ENCODE peak calls at places on chromosome 7, in five cellular contexts. P is retinal pigment epithelial cell, B is trophoblast cell, Y is kidney epithelial cell, Q is fibroblast of lung. V is an unnamed sample.

GRCh38 chr7:129351320-129351719 is 82.9 kb upstream of the STRIP2 start:
- DNase-seq in Y (no peak), Q (peak; percentile 48), B (no peak), P (no peak), V (no peak)

GRCh38 chr7:17680026-17680425 is 260.3 kb downstream of the SNX13 start:
- DNase-seq in B (peak; percentile 77), Y (no peak), P (peak; percentile 49), Q (peak; percentile 95), V (no peak)

GRCh38 chr7:98826400-98826799 is 43.4 kb downstream of the TMEM130 start:
- DNase-seq in Y (no peak), P (no peak), B (no peak), Q (no peak), V (no peak)

GRCh38 chr7:114152314-114152938 is 233.6 kb upstream of the PPP1R3A start:
- DNase-seq in B (no peak), Y (no peak), Q (no peak), P (no peak), V (no peak)

GRCh38 chr7:140403878-140404564 is at the start of gene RAB19:
- DNase-seq in B (peak; percentile 85), P (no peak), Y (no peak), Q (no peak), V (peak; percentile 42)

GRCh38 chr7:118563311-118563710 is 338.8 kb downstream of the ANKRD7 start:
- DNase-seq in B (no peak), Q (no peak), P (no peak), Y (no peak), V (no peak)

GRCh38 chr7:23183279-23184012 is 1.6 kb downstream of the NUP42 start:
- DNase-seq in P (no peak), Y (no peak), B (no peak), Q (no peak), V (no peak)

GRCh38 chr7:131692131-131692960 is 135.9 kb upstream of the PODXL start:
- DNase-seq in B (peak; percentile 56), Y (no peak), P (no peak), Q (peak; percentile 21), V (peak; percentile 13)

GRCh38 chr7:148575640-148576411 is 14.7 kb upstream of the C7orf33 start:
- DNase-seq in Q (peak; percentile 27), B (peak; percentile 81), Y (no peak), P (no peak), V (no peak)

GRCh38 chr7:1174881-1175596 is 15.0 kb upstream of the ZFAND2A start:
- DNase-seq in P (no peak), B (no peak), Q (no peak), Y (no peak), V (no peak)

GRCh38 chr7:138720286-138720685 is 19.1 kb upstream of the SVOPL start:
- DNase-seq in Q (no peak), B (no peak), Y (no peak), P (no peak), V (no peak)

GRCh38 chr7:5774136-5774535 is 7.3 kb downstream of the RNF216 start:
- DNase-seq in P (no peak), Y (no peak), B (no peak), Q (no peak), V (no peak)

GRCh38 chr7:7918736-7919448 is 49.7 kb upstream of the GLCCI1 start:
- DNase-seq in P (no peak), B (no peak), Y (no peak), Q (no peak), V (no peak)

GRCh38 chr7:120856621-120857352 is 1.2 kb downstream of the TSPAN12 start:
- DNase-seq in P (no peak), Y (no peak), Q (peak; percentile 9), B (peak; percentile 80), V (no peak)

GRCh38 chr7:66070222-66070621 is 5.4 kb upstream of the ASL start:
- DNase-seq in Q (peak; percentile 30), Y (no peak), P (no peak), B (no peak), V (no peak)

GRCh38 chr7:55069271-55069792 is 50.5 kb downstream of the EGFR start:
- DNase-seq in Y (no peak), B (no peak), Q (no peak), P (no peak), V (no peak)

GRCh38 chr7:151821226-151821625 is 55.7 kb downstream of the PRKAG2 start:
- DNase-seq in Q (no peak), P (no peak), B (no peak), Y (no peak), V (no peak)

GRCh38 chr7:82534687-82535086 is 91.1 kb upstream of the CACNA2D1 start:
- DNase-seq in Y (no peak), B (no peak), Q (peak; percentile 58), P (no peak), V (peak; percentile 89)

GRCh38 chr7:76060842-76061241 is 12.9 kb downstream of the MDH2 start:
- DNase-seq in B (no peak), Y (no peak), Q (no peak), P (no peak), V (no peak)

GRCh38 chr7:140402178-140402835 is 1.6 kb upstream of the RAB19 start:
- DNase-seq in Y (peak; percentile 34), B (peak; percentile 29), P (peak; percentile 26), Q (peak; percentile 72), V (no peak)

GRCh38 chr7:9106747-9107146 is 673.3 kb downstream of the NXPH1 start:
- DNase-seq in B (no peak), Q (no peak), Y (no peak), P (no peak), V (no peak)

DNA sequence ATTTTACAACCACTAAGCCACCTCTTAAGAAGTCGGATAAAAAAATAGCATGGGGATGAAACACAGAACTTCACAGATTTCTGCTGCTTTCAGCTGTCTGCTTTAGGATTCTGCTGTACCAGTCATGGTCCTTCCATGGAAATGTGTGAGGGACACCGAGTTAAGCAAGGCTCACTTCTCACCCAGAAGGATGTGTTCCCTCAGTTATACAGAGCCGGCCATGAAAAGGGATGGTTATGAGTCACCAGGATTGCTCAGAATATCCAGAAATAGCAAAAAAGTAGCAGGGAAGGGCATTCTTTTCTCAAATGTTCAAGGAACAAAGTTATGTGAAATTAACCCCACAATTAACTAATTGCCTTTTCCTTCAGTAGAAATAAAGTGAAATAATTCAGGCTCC is 124.4 kb downstream of the AMPH start:
- DNase-seq in B (no peak), P (no peak), Q (peak; percentile 37), Y (no peak), V (no peak)
- H3K4me3 ChIP-seq in B (no peak overlapping the region), P (no peak overlapping the region), Q (no peak overlapping the region), Y (no peak overlapping the region), V (no peak overlapping the region)

GRCh38 chr7:16067695-16068094 is 353.6 kb downstream of the CRPPA start:
- DNase-seq in Y (no peak), P (no peak), Q (no peak), B (no peak), V (no peak)
- H3K4me3 ChIP-seq in Y (no peak overlapping the region), P (no peak overlapping the region), Q (no peak overlapping the region), B (no peak overlapping the region), V (no peak overlapping the region)

DNA sequence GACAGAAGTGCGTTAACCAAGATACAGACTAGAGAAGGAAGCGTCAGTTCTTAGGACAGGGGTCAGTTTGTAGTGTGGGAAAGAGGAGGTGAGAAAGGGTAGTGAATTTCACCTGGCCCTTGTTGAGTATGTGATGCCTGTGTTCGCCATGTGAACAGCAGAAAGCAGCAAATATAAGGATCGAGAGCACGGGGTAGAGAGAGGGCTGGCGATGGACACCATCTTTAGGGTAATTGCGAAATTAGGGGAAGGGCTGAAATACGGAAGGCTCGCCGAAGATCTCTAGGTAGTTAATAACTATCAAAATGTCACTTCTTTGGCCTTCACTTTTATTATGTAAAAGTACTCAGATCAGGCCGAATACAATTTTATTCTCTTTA is 6.2 kb upstream of the MEST start:
- DNase-seq in Y (no peak), P (no peak), Q (no peak), B (no peak), V (no peak)
- H3K4me3 ChIP-seq in Y (no peak overlapping the region), P (peak overlapping the region; percentile 59), Q (no peak overlapping the region), B (no peak overlapping the region), V (peak overlapping the region; percentile 51)

GRCh38 chr7:39757604-39758003 is 134.2 kb downstream of the RALA start:
- DNase-seq in P (no peak), B (no peak), Q (peak; percentile 23), Y (no peak), V (no peak)

GRCh38 chr7:39750253-39750994 is 127.1 kb downstream of the RALA start:
- DNase-seq in P (no peak), Q (no peak), B (no peak), Y (no peak), V (no peak)

GRCh38 chr7:39754326-39755120 is 131.2 kb downstream of the RALA start:
- DNase-seq in B (no peak), Q (peak; percentile 82), P (peak; percentile 53), Y (peak; percentile 71), V (no peak)

GRCh38 chr7:39749717-39750116 is 126.3 kb downstream of the RALA start:
- DNase-seq in Q (no peak), B (no peak), P (no peak), Y (no peak), V (no peak)

GRCh38 chr7:39753823-39754325 is 130.5 kb downstream of the RALA start:
- DNase-seq in Y (no peak), P (no peak), B (no peak), Q (no peak), V (no peak)
- H3K4me3 ChIP-seq in Y (no peak overlapping the region), P (no peak overlapping the region), B (no peak overlapping the region), Q (peak overlapping the region; percentile 38), V (no peak overlapping the region)

GRCh38 chr7:31053986-31054385 is 1.9 kb downstream of the ADCYAP1R1 start:
- DNase-seq in Q (no peak), P (no peak), B (no peak), Y (no peak), V (no peak)

GRCh38 chr7:31054608-31055273 is 2.6 kb downstream of the ADCYAP1R1 start:
- DNase-seq in P (no peak), B (no peak), Y (no peak), Q (no peak), V (no peak)

GRCh38 chr7:31051598-31052503 is at the start of gene ADCYAP1R1:
- DNase-seq in B (no peak), P (no peak), Y (no peak), Q (no peak), V (no peak)

GRCh38 chr7:31052504-31052840 is 364 bp downstream of the ADCYAP1R1 start:
- DNase-seq in Q (no peak), Y (no peak), B (no peak), P (no peak), V (no peak)

DNA sequence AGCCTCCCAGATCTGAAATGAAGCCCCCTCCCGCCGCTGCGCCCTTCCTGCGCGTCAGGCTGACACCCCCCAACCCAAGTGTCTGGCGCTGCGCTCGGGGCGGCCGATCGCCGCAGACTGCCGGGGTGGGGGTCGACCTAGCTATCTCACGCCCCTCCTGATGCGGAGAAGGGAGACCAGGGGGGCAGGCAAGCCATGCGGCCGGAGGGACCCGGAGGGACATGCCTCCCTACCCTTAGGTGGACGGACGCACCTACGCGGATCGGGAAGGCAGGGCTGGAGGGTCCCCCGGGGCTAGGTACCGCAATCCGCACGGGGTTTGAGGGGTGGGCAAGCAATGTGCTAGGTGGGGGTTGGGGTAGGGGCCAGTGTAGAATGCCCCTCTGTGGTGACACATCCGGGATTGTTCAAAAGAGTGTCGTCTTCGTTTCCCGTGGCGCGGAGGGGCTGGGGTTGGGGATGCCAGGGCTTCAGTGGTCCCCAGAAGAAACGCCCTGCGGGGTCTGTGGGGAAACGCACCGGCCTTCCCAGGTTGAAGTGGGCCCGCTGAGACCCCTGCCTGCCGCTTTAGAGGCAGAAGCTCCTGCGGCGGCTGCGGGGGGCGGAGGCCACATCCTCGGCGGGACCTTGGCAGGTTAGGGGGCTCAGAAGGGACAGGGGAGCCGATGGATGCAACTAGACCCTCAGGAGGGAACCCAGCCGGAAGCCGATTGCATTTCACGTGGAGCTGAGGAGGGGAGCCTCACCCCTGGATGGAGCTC is 913 bp downstream of the ADCYAP1R1 start:
- DNase-seq in Y (no peak), B (no peak), Q (no peak), P (no peak), V (no peak)
- H3K4me3 ChIP-seq in Y (no peak overlapping the region), B (no peak overlapping the region), Q (no peak overlapping the region), P (no peak overlapping the region), V (no peak overlapping the region)